ENCODE peak calls at places on chromosomes 11 and 22, in eight cellular contexts. K is keratinocyte, C is fibroblast of villous mesenchyme, N is cardiac muscle cell, X is AG10803, Y is ovary, L is osteoblast, M is AG04449. E is an unnamed sample.

GRCh38 chr11:63592975-63593395 is 21.2 kb downstream of the PLAAT3 start:
- DNase-seq in N (no peak), Y (no peak), C (peak; percentile 25), K (no peak), M (no peak), L (peak; percentile 89), X (no peak), E (no peak)

GRCh38 chr11:24716403-24716802 is 219.6 kb downstream of the LUZP2 start:
- DNase-seq in C (no peak), N (no peak), K (no peak), X (no peak), L (no peak), Y (no peak), M (no peak), E (no peak)

GRCh38 chr11:60921777-60922335 is 2.4 kb upstream of the TMEM132A start:
- DNase-seq in N (no peak), M (no peak), L (peak; percentile 82), K (no peak), Y (no peak), X (no peak), C (no peak), E (no peak)

GRCh38 chr22:23904855-23905254 is 10.7 kb downstream of the MIF start:
- DNase-seq in X (no peak), N (no peak), L (no peak), M (no peak), K (no peak), C (no peak), Y (no peak), E (no peak)

GRCh38 chr22:46537946-46538815 is 761 bp upstream of the CELSR1 start:
- DNase-seq in C (peak; percentile 24), M (no peak), N (peak; percentile 72), K (no peak), Y (no peak), X (peak; percentile 17), L (peak; percentile 95), E (no peak)

GRCh38 chr11:130992788-130993187 is 76.5 kb upstream of the SNX19 start:
- DNase-seq in M (no peak), Y (no peak), C (no peak), L (no peak), X (no peak), N (no peak), K (no peak), E (no peak)

GRCh38 chr11:61587951-61588695 is 7.2 kb upstream of the SYT7 start:
- DNase-seq in K (no peak), N (peak; percentile 33), M (no peak), Y (no peak), L (peak; percentile 96), C (no peak), X (no peak), E (peak; percentile 71)

GRCh38 chr11:8963569-8964323 is 496 bp downstream of the TMEM9B start:
- DNase-seq in N (peak; percentile 90), L (peak; percentile 90), K (no peak), C (no peak), X (no peak), Y (peak; percentile 77), M (no peak), E (peak; percentile 96)

GRCh38 chr11:126628450-126628789 is 272.9 kb downstream of the ST3GAL4 start:
- DNase-seq in N (no peak), Y (no peak), C (no peak), K (no peak), L (no peak), M (no peak), X (no peak), E (no peak)

GRCh38 chr11:12917830-12918229 is 91.3 kb upstream of the RASSF10 start:
- DNase-seq in Y (no peak), N (no peak), L (no peak), C (no peak), X (no peak), M (no peak), K (no peak), E (no peak)

GRCh38 chr11:3080104-3080503 is 22.9 kb upstream of the CARS1 start:
- DNase-seq in L (no peak), Y (no peak), M (no peak), C (no peak), N (no peak), X (no peak), K (no peak), E (no peak)

GRCh38 chr11:223026-223789 is 12.9 kb downstream of the SIRT3 start:
- DNase-seq in N (no peak), X (no peak), M (no peak), C (no peak), K (no peak), Y (peak; percentile 15), L (no peak), E (no peak)

GRCh38 chr22:46631113-46631512 is 10.9 kb downstream of the GRAMD4 start:
- DNase-seq in K (no peak), L (no peak), Y (no peak), M (no peak), N (no peak), C (no peak), X (no peak), E (no peak)

GRCh38 chr22:30422481-30423295 is 2.9 kb upstream of the MTFP1 start:
- DNase-seq in K (peak; percentile 66), N (peak; percentile 10), Y (peak; percentile 80), X (peak; percentile 89), M (peak; percentile 76), L (peak; percentile 95), C (peak; percentile 87), E (peak; percentile 79)

GRCh38 chr11:67405196-67405567 is 1.3 kb downstream of the TBC1D10C start:
- DNase-seq in Y (no peak), C (no peak), L (peak; percentile 75), N (no peak), X (no peak), M (no peak), K (no peak), E (no peak)

GRCh38 chr22:31089101-31090100 is 8.3 kb downstream of the SMTN start:
- DNase-seq in C (peak; percentile 54), Y (peak; percentile 60), X (no peak), K (no peak), N (peak; percentile 73), L (peak; percentile 97), M (no peak), E (peak; percentile 19)

GRCh38 chr11:1749020-1749758 is 1.2 kb downstream of the IFITM10 start:
- DNase-seq in X (no peak), Y (no peak), M (no peak), K (no peak), C (no peak), N (peak; percentile 24), L (peak; percentile 97), E (no peak)

GRCh38 chr11:31870609-31871309 is 59.6 kb upstream of the PAX6 start:
- DNase-seq in Y (no peak), L (peak; percentile 84), N (peak; percentile 70), M (no peak), K (no peak), C (peak; percentile 30), X (peak; percentile 28), E (peak; percentile 54)

GRCh38 chr11:45590743-45591142 is 74.7 kb downstream of the CHST1 start:
- DNase-seq in C (no peak), Y (no peak), K (no peak), X (no peak), L (no peak), M (no peak), N (no peak), E (no peak)

GRCh38 chr22:20531404-20532181 is 24.2 kb downstream of the MED15 start:
- DNase-seq in K (peak; percentile 90), L (peak; percentile 94), M (no peak), C (peak; percentile 93), X (peak; percentile 93), Y (no peak), N (peak; percentile 77), E (peak; percentile 26)

GRCh38 chr11:68076371-68077042 is 37.7 kb downstream of the TCIRG1 start:
- DNase-seq in N (peak; percentile 42), X (no peak), C (peak; percentile 37), Y (no peak), K (no peak), M (no peak), L (no peak), E (no peak)

GRCh38 chr11:93888026-93888425 is 37.6 kb upstream of the VSTM5 start:
- DNase-seq in X (no peak), L (no peak), K (no peak), C (no peak), M (no peak), Y (no peak), N (no peak), E (no peak)

GRCh38 chr11:18171377-18172000 is 1.1 kb upstream of the MRGPRX4 start:
- DNase-seq in L (peak; percentile 77), M (no peak), K (no peak), N (peak; percentile 59), Y (no peak), X (peak; percentile 33), C (peak; percentile 19), E (no peak)
- TF ChIP-seq CTCF in L (peak; percentile 71), M (peak; percentile 61), K (peak; percentile 80), N (peak; percentile 65), Y (no peak), X (peak; percentile 72), C (peak; percentile 58), E (no peak)

DNA sequence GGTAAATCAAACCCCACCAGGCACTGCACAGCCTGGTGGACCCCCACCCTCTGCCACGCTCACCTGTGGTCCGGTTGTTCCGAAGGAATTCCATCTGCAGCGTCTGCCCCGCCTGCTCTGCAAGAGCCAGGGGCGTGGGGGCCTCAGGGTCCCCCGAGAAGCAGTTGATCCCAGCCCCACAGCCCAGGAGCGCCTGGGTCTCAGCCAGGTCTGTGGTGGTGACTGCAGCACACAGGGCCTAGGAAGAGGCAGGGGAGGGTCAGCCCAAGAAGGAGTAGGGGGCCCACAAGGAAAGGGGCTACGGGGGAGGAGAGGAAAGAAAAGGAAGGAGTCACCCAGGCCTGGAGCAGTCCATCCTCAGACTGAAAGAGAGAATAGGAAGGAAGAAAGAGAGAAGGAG is 28.6 kb upstream of the PDE2A start:
- DNase-seq in C (no peak), Y (no peak), M (no peak), X (no peak), K (no peak), N (no peak), L (no peak), E (no peak)
- H3K4me3 ChIP-seq in C (peak overlapping the region; percentile 21), Y (no peak overlapping the region), M (no peak overlapping the region), X (peak overlapping the region; percentile 56), K (no peak overlapping the region), N (no peak overlapping the region), L (no peak overlapping the region), E (no peak overlapping the region)

DNA sequence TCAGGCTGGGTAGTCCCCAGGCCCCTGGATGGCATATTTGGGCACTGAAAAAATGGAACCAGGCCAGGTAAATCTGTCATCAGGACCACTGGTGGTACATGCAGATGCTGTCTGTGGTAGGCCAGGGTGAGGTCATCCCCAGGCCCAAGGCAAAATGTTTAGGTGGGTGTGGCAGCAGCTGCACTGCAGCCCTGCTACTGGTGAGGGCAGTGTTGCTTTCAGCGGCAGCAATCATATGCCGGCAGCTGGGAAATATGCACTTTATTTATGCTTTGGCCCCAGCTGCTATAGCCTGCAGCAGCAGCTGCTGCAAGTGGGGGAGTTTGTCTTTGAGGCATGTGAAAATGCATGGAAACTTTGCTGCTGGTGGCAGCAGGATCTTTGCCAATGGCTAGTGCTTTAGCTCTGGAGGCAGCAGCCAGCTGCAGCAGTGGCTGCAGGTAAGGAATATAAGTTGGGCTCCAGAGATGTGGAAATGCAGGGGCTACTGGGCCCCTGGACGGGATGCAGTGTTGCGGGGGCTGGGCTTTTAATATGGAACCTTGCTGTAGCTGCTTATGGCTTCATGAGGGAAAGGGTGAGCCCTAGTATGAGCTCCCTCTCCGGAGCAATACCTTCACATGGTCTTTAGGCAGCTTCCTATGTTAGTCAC is 365.7 kb upstream of the CADM1 start:
- DNase-seq in X (no peak), K (no peak), N (peak; percentile 60), M (no peak), L (no peak), Y (no peak), C (peak; percentile 1), E (no peak)
- TF ChIP-seq CTCF in X (no peak), K (peak; percentile 80), N (peak; percentile 32), M (peak; percentile 34), L (peak; percentile 10), Y (no peak), C (no peak), E (peak; percentile 16)

GRCh38 chr11:95398437-95399112 is 167.6 kb upstream of the SESN3 start:
- DNase-seq in Y (no peak), X (no peak), N (no peak), M (no peak), K (no peak), L (no peak), C (no peak), E (no peak)
- H3K4me3 ChIP-seq in Y (no peak overlapping the region), X (no peak overlapping the region), N (no peak overlapping the region), M (no peak overlapping the region), K (no peak overlapping the region), L (no peak overlapping the region), C (no peak overlapping the region), E (no peak overlapping the region)

E was measured in pancreas.